ENCODE peak calls at places on chromosomes 7 and 10, in seven cellular contexts. B, W, K, Y, Z, S and N are unnamed samples.

GRCh38 chr10:91632671-91633550 is at the start of gene PPP1R3C:
- DNase-seq in B (peak), W (peak), K (peak), Y (peak), Z (peak), S (peak), N (peak)

GRCh38 chr7:135745702-135746312 is 2.8 kb downstream of the FAM180A start:
- DNase-seq in B (no peak), W (no peak), K (peak), Y (peak), Z (peak), S (peak), N (peak)

GRCh38 chr10:30581779-30582380 is 47.7 kb downstream of the LYZL2 start:
- DNase-seq in B (no peak), W (no peak), K (peak), Y (peak), Z (no peak), S (no peak), N (no peak)

GRCh38 chr7:13907824-13908223 is 81.6 kb downstream of the ETV1 start:
- DNase-seq in B (no peak), W (no peak), K (no peak), Y (no peak), Z (no peak), S (no peak), N (no peak)

GRCh38 chr7:34236057-34236456 is 330.7 kb downstream of the BMPER start:
- DNase-seq in B (no peak), W (no peak), K (no peak), Y (no peak), Z (no peak), S (no peak), N (no peak)

GRCh38 chr10:118668228-118668952 is 72.9 kb upstream of the PRLHR start:
- DNase-seq in B (no peak), W (no peak), K (no peak), Y (no peak), Z (no peak), S (no peak), N (no peak)

GRCh38 chr7:153524070-153524601 is 528.1 kb upstream of the DPP6 start:
- DNase-seq in B (no peak), W (no peak), K (peak), Y (no peak), Z (no peak), S (no peak), N (no peak)

GRCh38 chr7:2157473-2158279 is 75.1 kb downstream of the MAD1L1 start:
- DNase-seq in B (peak), W (no peak), K (peak), Y (no peak), Z (no peak), S (peak), N (peak)

GRCh38 chr7:1883031-1883761 is 213.1 kb downstream of the ELFN1 start:
- DNase-seq in B (no peak), W (no peak), K (no peak), Y (peak), Z (peak), S (no peak), N (no peak)

GRCh38 chr7:141073173-141073640 is 657 bp upstream of the TMEM178B start:
- DNase-seq in B (peak), W (peak), K (peak), Y (peak), Z (no peak), S (no peak), N (peak)

GRCh38 chr10:104274762-104275721 is 6.1 kb downstream of the GSTO2 start:
- DNase-seq in B (peak), W (peak), K (peak), Y (peak), Z (no peak), S (no peak), N (peak)

GRCh38 chr7:135179321-135179925 is 8.9 kb upstream of the CYREN start:
- DNase-seq in B (no peak), W (no peak), K (no peak), Y (no peak), Z (no peak), S (peak), N (no peak)

GRCh38 chr7:30915751-30916150 is 4.1 kb downstream of the AQP1 start:
- DNase-seq in B (no peak), W (no peak), K (no peak), Y (no peak), Z (no peak), S (no peak), N (peak)

GRCh38 chr10:47025540-47026300 is 114.5 kb downstream of the PTPN20 start:
- DNase-seq in B (no peak), W (no peak), K (no peak), Y (no peak), Z (no peak), S (peak), N (peak)

GRCh38 chr7:66921918-66922486 is 977 bp downstream of the TMEM248 start:
- DNase-seq in B (no peak), W (peak), K (peak), Y (no peak), Z (no peak), S (no peak), N (no peak)

GRCh38 chr10:125023862-125024495 is 82.1 kb downstream of the ZRANB1 start:
- DNase-seq in B (peak), W (no peak), K (peak), Y (no peak), Z (no peak), S (peak), N (peak)

GRCh38 chr10:110516815-110517492 is 19.2 kb downstream of the DUSP5 start:
- DNase-seq in B (no peak), W (no peak), K (no peak), Y (no peak), Z (no peak), S (no peak), N (no peak)

GRCh38 chr7:100886142-100886935 is 3.2 kb downstream of the UFSP1 start:
- DNase-seq in B (no peak), W (no peak), K (no peak), Y (no peak), Z (no peak), S (no peak), N (no peak)

GRCh38 chr10:6279540-6280267 is 77.0 kb downstream of the PFKFB3 start:
- DNase-seq in B (no peak), W (no peak), K (no peak), Y (peak), Z (no peak), S (no peak), N (peak)

GRCh38 chr7:72925546-72926120 is 738 bp downstream of the POM121 start:
- DNase-seq in B (no peak), W (no peak), K (no peak), Y (no peak), Z (no peak), S (no peak), N (no peak)

GRCh38 chr10:115861455-115861854 is 411.6 kb downstream of the GFRA1 start:
- DNase-seq in B (no peak), W (no peak), K (no peak), Y (no peak), Z (no peak), S (no peak), N (no peak)

GRCh38 chr10:98415710-98416077 is 712 bp upstream of the PYROXD2 start:
- DNase-seq in B (no peak), W (no peak), K (no peak), Y (no peak), Z (no peak), S (peak), N (no peak)

GRCh38 chr7:42233939-42234338 is 3.1 kb downstream of the GLI3 start:
- DNase-seq in B (no peak), W (no peak), K (no peak), Y (no peak), Z (no peak), S (no peak), N (no peak)

GRCh38 chr10:75597691-75598455 is 166.4 kb downstream of the LRMDA start:
- DNase-seq in B (no peak), W (no peak), K (no peak), Y (no peak), Z (no peak), S (no peak), N (no peak)

GRCh38 chr10:76001019-76001418 is 569.6 kb downstream of the LRMDA start:
- DNase-seq in B (no peak), W (no peak), K (no peak), Y (no peak), Z (no peak), S (no peak), N (no peak)

GRCh38 chr10:16943301-16944080 is 126.3 kb upstream of the RSU1 start:
- DNase-seq in B (no peak), W (no peak), K (no peak), Y (no peak), Z (no peak), S (no peak), N (no peak)

GRCh38 chr7:5997210-5997808 is 11.5 kb downstream of the PMS2 start:
- DNase-seq in B (peak), W (peak), K (peak), Y (peak), Z (no peak), S (no peak), N (peak)

GRCh38 chr7:67462781-67463191 is 466.2 kb downstream of the TYW1 start:
- DNase-seq in B (peak), W (no peak), K (peak), Y (no peak), Z (no peak), S (no peak), N (peak)

GRCh38 chr10:74081192-74081803 is 69.3 kb downstream of the AP3M1 start:
- DNase-seq in B (peak), W (peak), K (peak), Y (peak), Z (no peak), S (no peak), N (no peak)

GRCh38 chr7:50266893-50267386 is 37.6 kb upstream of the IKZF1 start:
- DNase-seq in B (no peak), W (no peak), K (peak), Y (no peak), Z (no peak), S (no peak), N (no peak)

GRCh38 chr10:21167288-21168010 is 270.3 kb upstream of the NEBL start:
- DNase-seq in B (no peak), W (no peak), K (no peak), Y (no peak), Z (no peak), S (no peak), N (no peak)

GRCh38 chr7:158266817-158267736 is 320.5 kb downstream of the PTPRN2 start:
- DNase-seq in B (peak), W (no peak), K (peak), Y (no peak), Z (no peak), S (peak), N (peak)

GRCh38 chr7:90383879-90384278 is 19.4 kb upstream of the CLDN12 start:
- DNase-seq in B (no peak), W (no peak), K (no peak), Y (no peak), Z (no peak), S (no peak), N (no peak)

GRCh38 chr10:35259769-35260397 is 76.4 kb upstream of the CCNY start:
- DNase-seq in B (no peak), W (no peak), K (no peak), Y (peak), Z (peak), S (no peak), N (no peak)

GRCh38 chr10:114024876-114025609 is 18.6 kb upstream of the ADRB1 start:
- DNase-seq in B (no peak), W (peak), K (no peak), Y (no peak), Z (no peak), S (no peak), N (no peak)

GRCh38 chr7:77455334-77455733 is 39.2 kb upstream of the GSAP start:
- DNase-seq in B (no peak), W (no peak), K (no peak), Y (peak), Z (no peak), S (no peak), N (peak)

GRCh38 chr10:3136763-3137611 is 35.6 kb downstream of the PITRM1 start:
- DNase-seq in B (no peak), W (no peak), K (peak), Y (no peak), Z (no peak), S (peak), N (peak)

GRCh38 chr7:268991-269390 is 21.0 kb upstream of the FOXL3 start:
- DNase-seq in B (no peak), W (no peak), K (no peak), Y (no peak), Z (no peak), S (no peak), N (no peak)

GRCh38 chr7:158395780-158396214 is 191.8 kb downstream of the PTPRN2 start:
- DNase-seq in B (no peak), W (no peak), K (peak), Y (peak), Z (no peak), S (no peak), N (no peak)

GRCh38 chr7:45886931-45887667 is 1.2 kb upstream of the IGFBP1 start:
- DNase-seq in B (no peak), W (no peak), K (no peak), Y (no peak), Z (no peak), S (no peak), N (no peak)
- H3K27ac ChIP-seq in B (no peak), W (no peak), K (no peak), Y (peak), Z (no peak), S (no peak), N (no peak)

DNA sequence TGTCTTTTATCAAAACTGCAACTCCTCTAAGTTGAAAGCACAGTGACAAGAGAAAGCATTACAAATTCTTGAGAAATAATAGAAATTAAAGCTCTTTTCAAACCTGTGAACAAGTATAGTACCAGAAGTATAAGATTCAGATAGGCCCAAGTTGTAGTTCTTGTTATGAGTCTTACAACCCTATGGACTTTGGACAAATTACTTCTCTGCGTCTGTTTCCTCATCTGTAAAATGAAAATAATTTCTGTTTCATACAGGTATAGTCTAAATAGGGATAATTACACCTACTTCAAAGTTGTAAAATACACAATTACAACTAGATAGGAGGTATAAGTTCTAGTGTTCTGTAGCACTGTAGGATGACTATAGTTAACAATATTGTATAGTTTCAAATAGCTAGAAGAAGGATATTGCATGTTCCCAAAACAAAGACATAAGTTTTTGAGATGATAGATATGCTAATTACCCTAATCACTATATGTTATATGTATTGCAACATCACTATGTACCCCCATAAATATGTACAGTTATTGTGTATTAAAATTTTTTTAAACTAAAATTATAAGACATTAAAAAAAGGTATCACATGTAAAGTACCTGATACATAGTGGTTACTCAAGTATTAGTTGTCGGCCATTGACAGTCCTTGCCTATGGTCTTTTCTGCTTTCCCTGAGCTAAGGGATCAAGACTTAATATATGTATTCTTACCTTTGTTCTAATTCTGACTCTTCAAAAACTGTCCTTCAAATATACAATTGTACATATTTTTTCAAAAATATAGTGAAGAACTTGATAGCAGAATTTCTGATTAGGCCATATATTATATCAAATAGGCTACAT is 1.8 kb upstream of the WASL start:
- DNase-seq in B (no peak), W (no peak), K (no peak), Y (no peak), Z (no peak), S (no peak), N (no peak)
- H3K4me3 ChIP-seq in B (no peak), W (peak), K (peak), Y (peak), Z (peak), S (peak), N (no peak)

GRCh38 chr10:77410523-77410922 is 227.1 kb downstream of the KCNMA1 start:
- DNase-seq in B (no peak), W (no peak), K (no peak), Y (no peak), Z (no peak), S (no peak), N (no peak)
- H3K27ac ChIP-seq in B (no peak), W (peak), K (peak), Y (peak), Z (no peak), S (peak), N (no peak)

GRCh38 chr10:69919250-69919649 is 117.5 kb downstream of the COL13A1 start:
- DNase-seq in B (no peak), W (no peak), K (no peak), Y (no peak), Z (no peak), S (no peak), N (no peak)

GRCh38 chr10:69914373-69915268 is 112.9 kb downstream of the COL13A1 start:
- DNase-seq in B (peak), W (peak), K (peak), Y (peak), Z (no peak), S (peak), N (peak)

GRCh38 chr10:69913586-69913985 is 111.9 kb downstream of the COL13A1 start:
- DNase-seq in B (no peak), W (no peak), K (no peak), Y (no peak), Z (no peak), S (no peak), N (no peak)

GRCh38 chr10:69918036-69918435 is 116.3 kb downstream of the COL13A1 start:
- DNase-seq in B (no peak), W (no peak), K (no peak), Y (no peak), Z (no peak), S (no peak), N (no peak)

GRCh38 chr10:69916133-69916532 is 114.4 kb downstream of the COL13A1 start:
- DNase-seq in B (no peak), W (no peak), K (no peak), Y (no peak), Z (no peak), S (no peak), N (no peak)
- H3K4me3 ChIP-seq in B (no peak), W (no peak), K (no peak), Y (no peak), Z (no peak), S (no peak), N (no peak)

GRCh38 chr7:150323682-150324365 is 479 bp upstream of the ACTR3C start:
- DNase-seq in B (no peak), W (peak), K (no peak), Y (no peak), Z (no peak), S (no peak), N (no peak)

GRCh38 chr7:150326657-150327268 is 3.4 kb upstream of the ACTR3C start:
- DNase-seq in B (no peak), W (no peak), K (no peak), Y (no peak), Z (no peak), S (no peak), N (no peak)

GRCh38 chr7:150325901-150326300 is 2.6 kb upstream of the ACTR3C start:
- DNase-seq in B (no peak), W (no peak), K (no peak), Y (no peak), Z (no peak), S (no peak), N (no peak)

GRCh38 chr7:150324366-150324961 is 1.1 kb upstream of the ACTR3C start:
- DNase-seq in B (no peak), W (no peak), K (no peak), Y (no peak), Z (no peak), S (no peak), N (no peak)

GRCh38 chr7:150325110-150325611 is 1.8 kb upstream of the ACTR3C start:
- DNase-seq in B (no peak), W (no peak), K (no peak), Y (no peak), Z (no peak), S (no peak), N (no peak)
- H3K27ac ChIP-seq in B (no peak), W (no peak), K (peak), Y (no peak), Z (no peak), S (no peak), N (no peak)

GRCh38 chr7:95715274-95715673 is 57.1 kb upstream of the DYNC1I1 start:
- DNase-seq in B (no peak), W (peak), K (no peak), Y (no peak), Z (no peak), S (no peak), N (no peak)
- H3K4me3 ChIP-seq in B (no peak), W (no peak), K (no peak), Y (no peak), Z (no peak), S (no peak), N (no peak)

GRCh38 chr7:16669581-16669980 is 23.6 kb downstream of the BZW2 start:
- DNase-seq in B (no peak), W (no peak), K (no peak), Y (no peak), Z (no peak), S (no peak), N (no peak)
- H3K27ac ChIP-seq in B (no peak), W (no peak), K (no peak), Y (peak), Z (peak), S (no peak), N (no peak)

DNA sequence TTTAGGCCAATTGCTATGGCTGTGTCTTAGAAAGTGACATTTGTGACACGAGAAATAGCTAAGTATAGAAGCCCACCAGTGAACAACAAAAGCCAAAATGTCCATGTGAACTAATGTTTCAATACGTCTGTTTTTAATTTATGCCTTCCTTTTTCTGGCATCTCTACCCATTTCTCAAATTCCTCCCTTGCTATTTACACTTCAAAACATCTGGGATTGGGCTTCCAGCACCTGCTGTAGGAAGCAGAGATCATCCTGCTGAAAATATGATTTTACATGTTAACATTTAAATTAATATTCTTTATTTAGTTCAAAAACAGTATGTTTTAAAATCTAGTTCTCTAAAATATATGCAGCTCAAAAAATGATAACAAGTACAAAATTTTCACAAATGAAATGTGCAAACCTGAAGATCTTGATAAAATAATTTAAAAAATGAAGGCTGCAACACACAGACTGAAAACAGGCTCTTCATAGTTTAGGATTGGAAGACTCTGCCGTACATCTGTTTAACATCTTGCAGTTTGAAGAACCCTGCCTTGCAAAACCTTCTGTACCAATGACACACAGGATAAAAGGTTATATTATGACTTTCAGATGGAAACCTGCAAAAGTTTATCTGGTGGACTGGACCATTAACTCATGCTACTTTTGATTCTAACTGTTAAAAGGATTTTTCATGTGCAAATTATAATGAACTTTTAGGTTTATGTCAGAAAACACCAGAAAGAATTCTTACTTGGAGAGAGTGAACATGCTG is 408.4 kb downstream of the SUGCT start:
- DNase-seq in B (no peak), W (no peak), K (no peak), Y (no peak), Z (no peak), S (no peak), N (no peak)
- H3K4me3 ChIP-seq in B (no peak), W (no peak), K (no peak), Y (no peak), Z (no peak), S (no peak), N (no peak)

GRCh38 chr10:84311596-84311995 is 16.8 kb upstream of the CCSER2 start:
- DNase-seq in B (no peak), W (no peak), K (no peak), Y (no peak), Z (no peak), S (no peak), N (no peak)
- H3K27ac ChIP-seq in B (no peak), W (no peak), K (no peak), Y (no peak), Z (no peak), S (no peak), N (no peak)